ENCODE peak calls at places on chromosomes 5 and 9, in ten cellular contexts. One of them, this sample, is unnamed.

GRCh38 chr9:95605087-95605486 is 88.3 kb upstream of the PTCH1 start:
- DNase-seq in right atrium auricular region: no peak
- DNase-seq in fibroblast of the aortic adventitia: no peak
- DNase-seq in choroid plexus epithelial cell: no peak
- DNase-seq in HepG2: no peak
- DNase-seq in upper lobe of right lung: no peak
- DNase-seq in bronchial epithelial cell: no peak
- DNase-seq in dorsolateral prefrontal cortex: no peak
- DNase-seq in cardiac muscle cell: peak
- DNase-seq in Peyer's patch: no peak
- DNase-seq in this sample: no peak

GRCh38 chr5:72608922-72609321 is 101.7 kb upstream of the ZNF366 start:
- DNase-seq in right atrium auricular region: no peak
- DNase-seq in fibroblast of the aortic adventitia: no peak
- DNase-seq in choroid plexus epithelial cell: no peak
- DNase-seq in HepG2: no peak
- DNase-seq in upper lobe of right lung: no peak
- DNase-seq in bronchial epithelial cell: no peak
- DNase-seq in dorsolateral prefrontal cortex: no peak
- DNase-seq in cardiac muscle cell: no peak
- DNase-seq in Peyer's patch: no peak
- DNase-seq in this sample: no peak

GRCh38 chr5:171275822-171276544 is 33.1 kb upstream of the TLX3 start:
- DNase-seq in right atrium auricular region: no peak
- DNase-seq in fibroblast of the aortic adventitia: no peak
- DNase-seq in choroid plexus epithelial cell: no peak
- DNase-seq in HepG2: no peak
- DNase-seq in upper lobe of right lung: no peak
- DNase-seq in bronchial epithelial cell: no peak
- DNase-seq in dorsolateral prefrontal cortex: no peak
- DNase-seq in cardiac muscle cell: no peak
- DNase-seq in Peyer's patch: no peak
- DNase-seq in this sample: no peak

GRCh38 chr9:116020146-116020545 is 133.4 kb upstream of the PAPPA start:
- DNase-seq in right atrium auricular region: no peak
- DNase-seq in fibroblast of the aortic adventitia: no peak
- DNase-seq in choroid plexus epithelial cell: peak
- DNase-seq in HepG2: no peak
- DNase-seq in upper lobe of right lung: no peak
- DNase-seq in bronchial epithelial cell: no peak
- DNase-seq in dorsolateral prefrontal cortex: no peak
- DNase-seq in cardiac muscle cell: no peak
- DNase-seq in Peyer's patch: no peak
- DNase-seq in this sample: no peak

GRCh38 chr5:34656001-34656699 is at the start of gene RAI14:
- DNase-seq in right atrium auricular region: peak
- DNase-seq in fibroblast of the aortic adventitia: peak
- DNase-seq in choroid plexus epithelial cell: peak
- DNase-seq in HepG2: peak
- DNase-seq in upper lobe of right lung: peak
- DNase-seq in bronchial epithelial cell: peak
- DNase-seq in dorsolateral prefrontal cortex: peak
- DNase-seq in cardiac muscle cell: peak
- DNase-seq in Peyer's patch: no peak
- DNase-seq in this sample: peak

GRCh38 chr9:134629586-134630392 is 11.8 kb upstream of the COL5A1 start:
- DNase-seq in right atrium auricular region: no peak
- DNase-seq in fibroblast of the aortic adventitia: peak
- DNase-seq in choroid plexus epithelial cell: no peak
- DNase-seq in HepG2: no peak
- DNase-seq in upper lobe of right lung: peak
- DNase-seq in bronchial epithelial cell: no peak
- DNase-seq in dorsolateral prefrontal cortex: no peak
- DNase-seq in cardiac muscle cell: no peak
- DNase-seq in Peyer's patch: no peak
- DNase-seq in this sample: no peak

GRCh38 chr5:109953821-109954220 is 264.1 kb downstream of the MAN2A1 start:
- DNase-seq in right atrium auricular region: no peak
- DNase-seq in fibroblast of the aortic adventitia: no peak
- DNase-seq in choroid plexus epithelial cell: no peak
- DNase-seq in HepG2: no peak
- DNase-seq in upper lobe of right lung: no peak
- DNase-seq in bronchial epithelial cell: no peak
- DNase-seq in dorsolateral prefrontal cortex: no peak
- DNase-seq in cardiac muscle cell: no peak
- DNase-seq in Peyer's patch: no peak
- DNase-seq in this sample: no peak

GRCh38 chr9:89309608-89310485 is 1.1 kb upstream of the CKS2 start:
- DNase-seq in right atrium auricular region: no peak
- DNase-seq in fibroblast of the aortic adventitia: peak
- DNase-seq in choroid plexus epithelial cell: peak
- DNase-seq in HepG2: no peak
- DNase-seq in upper lobe of right lung: no peak
- DNase-seq in bronchial epithelial cell: peak
- DNase-seq in dorsolateral prefrontal cortex: no peak
- DNase-seq in cardiac muscle cell: no peak
- DNase-seq in Peyer's patch: no peak
- DNase-seq in this sample: no peak

GRCh38 chr9:136361757-136362449 is 1.6 kb downstream of the DNLZ start:
- DNase-seq in right atrium auricular region: no peak
- DNase-seq in fibroblast of the aortic adventitia: peak
- DNase-seq in choroid plexus epithelial cell: no peak
- DNase-seq in HepG2: no peak
- DNase-seq in upper lobe of right lung: no peak
- DNase-seq in bronchial epithelial cell: no peak
- DNase-seq in dorsolateral prefrontal cortex: no peak
- DNase-seq in cardiac muscle cell: no peak
- DNase-seq in Peyer's patch: no peak
- DNase-seq in this sample: no peak

GRCh38 chr9:136362450-136362784 is 1.1 kb downstream of the DNLZ start:
- DNase-seq in right atrium auricular region: no peak
- DNase-seq in fibroblast of the aortic adventitia: peak
- DNase-seq in choroid plexus epithelial cell: no peak
- DNase-seq in HepG2: no peak
- DNase-seq in upper lobe of right lung: no peak
- DNase-seq in bronchial epithelial cell: no peak
- DNase-seq in dorsolateral prefrontal cortex: no peak
- DNase-seq in cardiac muscle cell: no peak
- DNase-seq in Peyer's patch: no peak
- DNase-seq in this sample: no peak

GRCh38 chr9:136363106-136363605 is 388 bp downstream of the DNLZ start:
- DNase-seq in right atrium auricular region: peak
- DNase-seq in fibroblast of the aortic adventitia: peak
- DNase-seq in choroid plexus epithelial cell: peak
- DNase-seq in HepG2: peak
- DNase-seq in upper lobe of right lung: peak
- DNase-seq in bronchial epithelial cell: peak
- DNase-seq in dorsolateral prefrontal cortex: peak
- DNase-seq in cardiac muscle cell: peak
- DNase-seq in Peyer's patch: peak
- DNase-seq in this sample: peak

GRCh38 chr9:136359774-136360718 is 3.5 kb downstream of the DNLZ start:
- DNase-seq in right atrium auricular region: no peak
- DNase-seq in fibroblast of the aortic adventitia: no peak
- DNase-seq in choroid plexus epithelial cell: no peak
- DNase-seq in HepG2: no peak
- DNase-seq in upper lobe of right lung: no peak
- DNase-seq in bronchial epithelial cell: no peak
- DNase-seq in dorsolateral prefrontal cortex: no peak
- DNase-seq in cardiac muscle cell: no peak
- DNase-seq in Peyer's patch: no peak
- DNase-seq in this sample: no peak

DNA sequence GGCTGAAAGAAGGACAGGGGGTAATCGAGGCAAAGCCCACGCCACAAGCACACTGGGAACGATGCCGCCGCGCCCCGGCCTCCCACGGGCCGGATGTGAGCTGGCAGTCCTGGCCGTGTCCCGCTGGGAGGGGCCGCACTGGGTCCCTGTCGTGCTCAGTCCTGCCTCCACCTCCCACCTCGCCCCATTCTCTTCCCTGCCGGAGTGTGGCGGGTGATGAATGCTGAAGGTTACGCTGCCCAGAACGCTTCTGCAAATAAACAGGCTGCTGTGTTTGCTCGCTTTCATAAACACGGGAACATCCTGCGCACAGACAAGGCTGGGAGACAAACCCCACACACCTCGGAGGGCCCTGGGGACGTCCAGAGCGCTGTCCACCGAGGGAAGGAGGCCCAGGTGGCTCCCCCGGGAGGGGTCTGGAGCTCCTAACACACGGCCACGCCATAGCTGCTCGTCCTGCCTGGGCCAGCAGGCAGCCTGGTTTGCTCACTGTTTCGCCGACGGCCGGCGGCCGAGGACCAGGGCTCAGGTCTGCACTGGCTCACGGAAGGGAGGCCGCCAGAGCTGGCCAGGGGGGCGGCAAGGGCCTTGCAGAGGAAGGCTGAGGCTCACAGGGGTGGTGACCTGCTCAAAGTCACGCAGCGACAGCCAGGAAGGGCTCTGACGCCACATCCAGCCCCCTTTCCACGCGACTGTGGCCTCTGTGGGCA is 2.3 kb downstream of the DNLZ start:
- DNase-seq in right atrium auricular region: no peak
- DNase-seq in fibroblast of the aortic adventitia: peak
- DNase-seq in choroid plexus epithelial cell: peak
- DNase-seq in HepG2: no peak
- DNase-seq in upper lobe of right lung: no peak
- DNase-seq in bronchial epithelial cell: no peak
- DNase-seq in dorsolateral prefrontal cortex: no peak
- DNase-seq in cardiac muscle cell: no peak
- DNase-seq in Peyer's patch: no peak
- DNase-seq in this sample: no peak
- TF ChIP-seq CTCF in right atrium auricular region: no peak
- TF ChIP-seq CTCF in fibroblast of the aortic adventitia: no peak
- TF ChIP-seq CTCF in choroid plexus epithelial cell: no peak
- TF ChIP-seq CTCF in HepG2: no peak
- TF ChIP-seq CTCF in upper lobe of right lung: no peak
- TF ChIP-seq CTCF in bronchial epithelial cell: no peak
- TF ChIP-seq CTCF in dorsolateral prefrontal cortex: no peak
- TF ChIP-seq CTCF in cardiac muscle cell: no peak
- TF ChIP-seq CTCF in Peyer's patch: no peak
- TF ChIP-seq CTCF in this sample: no peak

GRCh38 chr5:159263569-159263905 is 447 bp downstream of the UBLCP1 start:
- DNase-seq in right atrium auricular region: no peak
- DNase-seq in fibroblast of the aortic adventitia: no peak
- DNase-seq in choroid plexus epithelial cell: peak
- DNase-seq in HepG2: no peak
- DNase-seq in upper lobe of right lung: no peak
- DNase-seq in bronchial epithelial cell: peak
- DNase-seq in dorsolateral prefrontal cortex: no peak
- DNase-seq in cardiac muscle cell: no peak
- DNase-seq in Peyer's patch: no peak
- DNase-seq in this sample: no peak
- H3K4me3 ChIP-seq in right atrium auricular region: peak
- H3K4me3 ChIP-seq in fibroblast of the aortic adventitia: peak
- H3K4me3 ChIP-seq in choroid plexus epithelial cell: peak
- H3K4me3 ChIP-seq in HepG2: peak
- H3K4me3 ChIP-seq in upper lobe of right lung: peak
- H3K4me3 ChIP-seq in bronchial epithelial cell: peak
- H3K4me3 ChIP-seq in dorsolateral prefrontal cortex: peak
- H3K4me3 ChIP-seq in cardiac muscle cell: peak
- H3K4me3 ChIP-seq in Peyer's patch: peak
- H3K4me3 ChIP-seq in this sample: peak

GRCh38 chr5:159953609-159954008 is 37.3 kb downstream of the ADRA1B start:
- DNase-seq in right atrium auricular region: no peak
- DNase-seq in fibroblast of the aortic adventitia: no peak
- DNase-seq in choroid plexus epithelial cell: no peak
- DNase-seq in HepG2: no peak
- DNase-seq in upper lobe of right lung: no peak
- DNase-seq in bronchial epithelial cell: no peak
- DNase-seq in dorsolateral prefrontal cortex: no peak
- DNase-seq in cardiac muscle cell: no peak
- DNase-seq in Peyer's patch: no peak
- DNase-seq in this sample: no peak

GRCh38 chr5:159947708-159948358 is 31.6 kb downstream of the ADRA1B start:
- DNase-seq in right atrium auricular region: peak
- DNase-seq in fibroblast of the aortic adventitia: peak
- DNase-seq in choroid plexus epithelial cell: no peak
- DNase-seq in HepG2: no peak
- DNase-seq in upper lobe of right lung: no peak
- DNase-seq in bronchial epithelial cell: no peak
- DNase-seq in dorsolateral prefrontal cortex: no peak
- DNase-seq in cardiac muscle cell: no peak
- DNase-seq in Peyer's patch: no peak
- DNase-seq in this sample: peak

GRCh38 chr5:159955056-159955624 is 38.9 kb downstream of the ADRA1B start:
- DNase-seq in right atrium auricular region: no peak
- DNase-seq in fibroblast of the aortic adventitia: no peak
- DNase-seq in choroid plexus epithelial cell: no peak
- DNase-seq in HepG2: no peak
- DNase-seq in upper lobe of right lung: no peak
- DNase-seq in bronchial epithelial cell: no peak
- DNase-seq in dorsolateral prefrontal cortex: no peak
- DNase-seq in cardiac muscle cell: no peak
- DNase-seq in Peyer's patch: no peak
- DNase-seq in this sample: no peak

GRCh38 chr5:159951834-159952233 is 35.6 kb downstream of the ADRA1B start:
- DNase-seq in right atrium auricular region: no peak
- DNase-seq in fibroblast of the aortic adventitia: no peak
- DNase-seq in choroid plexus epithelial cell: no peak
- DNase-seq in HepG2: no peak
- DNase-seq in upper lobe of right lung: no peak
- DNase-seq in bronchial epithelial cell: no peak
- DNase-seq in dorsolateral prefrontal cortex: no peak
- DNase-seq in cardiac muscle cell: no peak
- DNase-seq in Peyer's patch: no peak
- DNase-seq in this sample: no peak

DNA sequence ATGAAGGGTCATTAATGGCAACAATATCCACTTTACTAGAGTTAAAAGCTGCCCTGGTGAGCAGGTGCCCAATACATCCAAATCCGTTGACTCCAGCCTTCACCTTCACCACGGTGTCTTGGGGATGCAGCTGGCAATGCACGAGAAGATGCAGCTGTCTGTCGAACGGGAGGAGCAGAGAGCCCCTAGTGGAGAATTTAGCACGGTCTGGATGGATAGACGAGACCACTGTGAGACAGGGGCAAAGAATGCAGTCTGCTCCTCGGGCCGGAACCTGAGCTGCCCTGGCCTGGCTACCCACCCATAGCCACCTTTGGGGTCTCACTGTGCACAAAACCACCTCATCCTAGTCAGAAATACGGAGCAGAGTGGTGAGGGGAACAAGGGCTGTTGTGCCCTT is 35.1 kb downstream of the ADRA1B start:
- DNase-seq in right atrium auricular region: no peak
- DNase-seq in fibroblast of the aortic adventitia: no peak
- DNase-seq in choroid plexus epithelial cell: peak
- DNase-seq in HepG2: no peak
- DNase-seq in upper lobe of right lung: no peak
- DNase-seq in bronchial epithelial cell: no peak
- DNase-seq in dorsolateral prefrontal cortex: no peak
- DNase-seq in cardiac muscle cell: no peak
- DNase-seq in Peyer's patch: no peak
- DNase-seq in this sample: peak
- TF ChIP-seq CTCF in right atrium auricular region: no peak
- TF ChIP-seq CTCF in fibroblast of the aortic adventitia: peak
- TF ChIP-seq CTCF in choroid plexus epithelial cell: peak
- TF ChIP-seq CTCF in HepG2: peak
- TF ChIP-seq CTCF in upper lobe of right lung: no peak
- TF ChIP-seq CTCF in bronchial epithelial cell: no peak
- TF ChIP-seq CTCF in dorsolateral prefrontal cortex: no peak
- TF ChIP-seq CTCF in cardiac muscle cell: peak
- TF ChIP-seq CTCF in Peyer's patch: no peak
- TF ChIP-seq CTCF in this sample: peak

GRCh38 chr5:74651710-74652109 is 11.2 kb upstream of the ENC1 start:
- DNase-seq in right atrium auricular region: no peak
- DNase-seq in fibroblast of the aortic adventitia: no peak
- DNase-seq in choroid plexus epithelial cell: no peak
- DNase-seq in HepG2: no peak
- DNase-seq in upper lobe of right lung: no peak
- DNase-seq in bronchial epithelial cell: peak
- DNase-seq in dorsolateral prefrontal cortex: no peak
- DNase-seq in cardiac muscle cell: no peak
- DNase-seq in Peyer's patch: no peak
- DNase-seq in this sample: no peak

GRCh38 chr5:74649421-74649973 is 9.0 kb upstream of the ENC1 start:
- DNase-seq in right atrium auricular region: no peak
- DNase-seq in fibroblast of the aortic adventitia: peak
- DNase-seq in choroid plexus epithelial cell: no peak
- DNase-seq in HepG2: no peak
- DNase-seq in upper lobe of right lung: no peak
- DNase-seq in bronchial epithelial cell: no peak
- DNase-seq in dorsolateral prefrontal cortex: no peak
- DNase-seq in cardiac muscle cell: no peak
- DNase-seq in Peyer's patch: no peak
- DNase-seq in this sample: no peak

GRCh38 chr5:74652576-74652975 is 12.0 kb upstream of the ENC1 start:
- DNase-seq in right atrium auricular region: no peak
- DNase-seq in fibroblast of the aortic adventitia: no peak
- DNase-seq in choroid plexus epithelial cell: no peak
- DNase-seq in HepG2: no peak
- DNase-seq in upper lobe of right lung: no peak
- DNase-seq in bronchial epithelial cell: no peak
- DNase-seq in dorsolateral prefrontal cortex: no peak
- DNase-seq in cardiac muscle cell: no peak
- DNase-seq in Peyer's patch: no peak
- DNase-seq in this sample: no peak

GRCh38 chr5:74647096-74647495 is 6.6 kb upstream of the ENC1 start:
- DNase-seq in right atrium auricular region: no peak
- DNase-seq in fibroblast of the aortic adventitia: peak
- DNase-seq in choroid plexus epithelial cell: no peak
- DNase-seq in HepG2: no peak
- DNase-seq in upper lobe of right lung: no peak
- DNase-seq in bronchial epithelial cell: peak
- DNase-seq in dorsolateral prefrontal cortex: no peak
- DNase-seq in cardiac muscle cell: no peak
- DNase-seq in Peyer's patch: no peak
- DNase-seq in this sample: no peak

GRCh38 chr5:74648835-74649286 is 8.3 kb upstream of the ENC1 start:
- DNase-seq in right atrium auricular region: no peak
- DNase-seq in fibroblast of the aortic adventitia: peak
- DNase-seq in choroid plexus epithelial cell: peak
- DNase-seq in HepG2: peak
- DNase-seq in upper lobe of right lung: no peak
- DNase-seq in bronchial epithelial cell: peak
- DNase-seq in dorsolateral prefrontal cortex: no peak
- DNase-seq in cardiac muscle cell: peak
- DNase-seq in Peyer's patch: no peak
- DNase-seq in this sample: peak
- H3K4me3 ChIP-seq in right atrium auricular region: no peak
- H3K4me3 ChIP-seq in fibroblast of the aortic adventitia: no peak
- H3K4me3 ChIP-seq in choroid plexus epithelial cell: peak
- H3K4me3 ChIP-seq in HepG2: no peak
- H3K4me3 ChIP-seq in upper lobe of right lung: no peak
- H3K4me3 ChIP-seq in bronchial epithelial cell: no peak
- H3K4me3 ChIP-seq in dorsolateral prefrontal cortex: no peak
- H3K4me3 ChIP-seq in cardiac muscle cell: no peak
- H3K4me3 ChIP-seq in Peyer's patch: no peak
- H3K4me3 ChIP-seq in this sample: no peak

This sample was measured in astrocyte of the spinal cord.